ENCODE peak calls at places on chromosomes 16 and 17, in seven cellular contexts. Q is tibial artery; N is HCT116; V is CD8-positive, alpha-beta T cell; L is endodermal cell; H is kidney; Z is CD4-positive, CD25-positive, alpha-beta regulatory T cell. O is an unnamed sample. For H3K4me1, the result is how much of the 10 kb centered on the place peaks cover.

GRCh38 chr16:28193530-28194423 is 18.0 kb downstream of the XPO6 start:
- DNase-seq in Q (no peak), N (no peak), Z (peak), V (peak), L (no peak), H (no peak), O (peak)

GRCh38 chr17:56184650-56185049 is 31.4 kb downstream of the ANKFN1 start:
- DNase-seq in L (no peak), Q (no peak), V (no peak), Z (no peak), H (no peak), N (no peak), O (no peak)

GRCh38 chr16:57042157-57043111 is 49.9 kb upstream of the CPNE2 start:
- DNase-seq in H (no peak), V (peak), N (no peak), L (no peak), Z (peak), Q (no peak), O (no peak)

GRCh38 chr17:36937001-36937960 is at the start of gene LHX1:
- DNase-seq in Z (no peak), V (peak), H (no peak), Q (no peak), L (peak), N (no peak), O (no peak)

GRCh38 chr16:88651276-88651988 is 579 bp upstream of the CYBA start:
- DNase-seq in H (peak), V (peak), Q (no peak), Z (peak), N (peak), L (peak), O (no peak)

GRCh38 chr17:46730679-46731078 is 87.8 kb downstream of the WNT3 start:
- DNase-seq in H (no peak), Z (no peak), L (no peak), V (no peak), Q (no peak), N (no peak), O (no peak)

GRCh38 chr17:75872434-75873351 is 5.7 kb downstream of the TRIM47 start:
- DNase-seq in Q (peak), N (no peak), L (peak), Z (no peak), V (peak), H (peak), O (peak)

GRCh38 chr16:80619824-80620223 is 79.0 kb downstream of the DYNLRB2 start:
- DNase-seq in N (no peak), Q (no peak), H (no peak), V (no peak), Z (no peak), L (peak), O (no peak)

GRCh38 chr17:34780438-34780837 is 180.8 kb downstream of the CCT6B start:
- DNase-seq in N (no peak), L (no peak), Q (no peak), V (no peak), Z (no peak), H (no peak), O (no peak)

GRCh38 chr16:67963325-67964321 is 4.8 kb downstream of the SLC12A4 start:
- DNase-seq in V (no peak), H (no peak), N (no peak), Q (no peak), Z (no peak), L (peak), O (no peak)
- H3K4me1 ChIP-seq in V (under half), H (under half), N (under half), Q (half or more), Z (under half), L (under half), O (under half)

GRCh38 chr16:49274936-49275730 is 6.5 kb downstream of the CBLN1 start:
- DNase-seq in H (peak), L (peak), V (no peak), N (no peak), Z (no peak), Q (no peak), O (no peak)
- H3K4me1 ChIP-seq in H (under half), L (under half), V (under half), N (under half), Z (under half), Q (under half), O (under half)

DNA sequence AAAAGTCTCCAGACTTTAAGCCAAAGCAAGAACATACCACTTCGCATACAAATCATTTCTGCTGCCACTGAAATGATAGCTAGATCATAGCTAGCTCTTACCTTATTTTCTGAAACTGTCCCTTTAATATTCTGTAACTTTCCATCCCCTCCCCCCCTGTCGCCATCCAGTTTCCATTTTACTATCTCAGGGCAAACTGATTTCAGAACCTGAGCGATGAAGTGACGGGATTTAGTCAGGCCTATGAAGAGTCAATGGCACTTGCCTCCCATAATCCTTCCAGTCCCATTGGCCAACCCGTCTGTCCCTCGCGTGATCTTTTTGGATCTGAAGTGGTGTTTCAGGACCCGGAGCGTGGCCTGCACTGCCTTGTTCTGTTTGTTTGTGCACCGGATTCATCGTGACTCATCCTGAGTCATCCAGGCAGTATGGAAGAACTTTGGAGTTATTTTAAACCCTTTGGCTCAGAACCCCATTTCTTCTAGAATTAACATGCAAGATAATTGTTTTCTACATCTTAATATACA is 199.8 kb upstream of the CHMP6 start:
- DNase-seq in H (peak), L (peak), Q (peak), N (peak), Z (no peak), V (no peak), O (peak)
- H3K4me1 ChIP-seq in H (under half), L (under half), Q (under half), N (half or more), Z (under half), V (half or more), O (half or more)

DNA sequence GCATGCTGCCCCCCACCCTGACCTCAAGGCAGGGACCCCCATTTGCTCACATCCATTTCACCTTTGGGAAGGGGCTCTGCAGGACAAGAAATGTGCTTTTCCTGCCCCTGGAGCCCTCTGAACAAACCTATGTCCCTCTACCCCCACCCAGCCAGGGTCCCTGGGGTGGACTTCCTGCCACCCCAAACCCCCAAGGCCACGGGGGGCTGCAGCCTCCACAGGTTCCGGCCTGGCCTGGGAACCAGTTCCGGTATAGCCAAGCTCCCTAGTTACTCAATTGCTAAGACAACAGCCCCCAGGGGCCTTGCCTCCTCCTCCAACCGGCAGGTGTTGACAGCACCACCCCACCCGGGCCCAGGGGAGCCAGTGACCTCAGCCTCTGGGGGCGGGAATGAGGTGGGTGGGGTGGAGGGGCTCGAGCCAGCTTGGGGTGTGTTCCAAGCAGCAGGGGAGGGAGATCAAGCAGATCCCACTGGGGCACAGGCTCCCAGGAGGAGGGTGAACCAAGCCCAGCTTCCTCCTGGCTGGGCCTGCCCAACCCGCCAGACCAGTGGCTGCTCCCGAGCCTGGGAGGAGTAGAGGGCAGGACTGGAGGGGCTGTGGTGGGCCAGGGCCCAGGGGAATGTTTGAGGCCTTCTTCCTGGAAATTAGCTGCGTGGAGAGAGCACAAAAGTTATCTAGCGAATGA is 6.6 kb downstream of the PNMT start:
- DNase-seq in N (no peak), Q (peak), V (no peak), L (peak), H (peak), Z (no peak), O (no peak)
- H3K4me1 ChIP-seq in N (under half), Q (half or more), V (half or more), L (under half), H (half or more), Z (under half), O (under half)

GRCh38 chr17:81044428-81044763 is 9.4 kb downstream of the BAIAP2 start:
- DNase-seq in Z (no peak), Q (no peak), H (no peak), L (no peak), V (no peak), N (no peak), O (no peak)

GRCh38 chr17:81043319-81043724 is 8.4 kb downstream of the BAIAP2 start:
- DNase-seq in V (no peak), L (no peak), H (peak), Z (no peak), Q (no peak), N (no peak), O (no peak)

GRCh38 chr17:81040791-81041337 is 5.9 kb downstream of the BAIAP2 start:
- DNase-seq in Z (no peak), H (no peak), Q (no peak), L (peak), N (no peak), V (peak), O (no peak)

GRCh38 chr17:81043725-81044427 is 8.9 kb downstream of the BAIAP2 start:
- DNase-seq in L (peak), Q (no peak), H (peak), V (no peak), Z (no peak), N (peak), O (no peak)

GRCh38 chr17:81042606-81043005 is 7.7 kb downstream of the BAIAP2 start:
- DNase-seq in Z (no peak), V (no peak), N (no peak), L (no peak), Q (no peak), H (no peak), O (no peak)
- H3K4me1 ChIP-seq in Z (under half), V (under half), N (half or more), L (under half), Q (half or more), H (half or more), O (half or more)

GRCh38 chr16:24536671-24537070 is 2.7 kb upstream of the RBBP6 start:
- DNase-seq in Z (no peak), Q (no peak), N (no peak), H (no peak), L (no peak), V (no peak), O (no peak)

GRCh38 chr16:24538756-24539294 is 541 bp upstream of the RBBP6 start:
- DNase-seq in N (no peak), Q (no peak), L (no peak), V (no peak), H (no peak), Z (no peak), O (no peak)

GRCh38 chr16:24535827-24536226 is 3.5 kb upstream of the RBBP6 start:
- DNase-seq in Z (no peak), N (no peak), L (no peak), V (no peak), H (no peak), Q (no peak), O (no peak)

GRCh38 chr16:24537474-24538337 is 1.7 kb upstream of the RBBP6 start:
- DNase-seq in H (no peak), V (no peak), Q (no peak), Z (no peak), L (no peak), N (peak), O (no peak)

DNA sequence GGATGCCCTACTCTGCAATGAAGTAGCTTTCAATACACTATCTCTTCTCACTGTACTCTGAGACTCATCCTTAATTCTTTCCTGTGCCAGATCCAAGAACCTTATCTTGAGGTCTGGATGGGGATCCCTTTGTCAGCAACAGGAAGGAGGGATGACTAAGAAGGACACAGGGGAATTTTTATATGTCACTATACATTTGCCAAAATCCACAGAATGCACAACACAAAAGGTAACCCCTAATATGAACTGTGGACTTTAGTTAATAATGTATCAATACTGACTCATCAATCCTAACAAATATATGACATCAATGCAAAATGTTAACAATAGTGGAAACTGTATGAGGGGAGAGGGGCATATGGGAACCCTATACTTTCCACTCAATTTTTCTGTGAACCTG is 4.7 kb upstream of the RBBP6 start:
- DNase-seq in Q (no peak), H (no peak), N (no peak), V (no peak), Z (no peak), L (no peak), O (no peak)
- H3K4me1 ChIP-seq in Q (under half), H (under half), N (under half), V (under half), Z (under half), L (under half), O (under half)

GRCh38 chr17:59423903-59424302 is 92.4 kb downstream of the YPEL2 start:
- DNase-seq in V (no peak), Q (no peak), Z (no peak), N (no peak), L (peak), H (no peak), O (no peak)
- H3K4me1 ChIP-seq in V (under half), Q (half or more), Z (under half), N (under half), L (under half), H (under half), O (under half)

DNA sequence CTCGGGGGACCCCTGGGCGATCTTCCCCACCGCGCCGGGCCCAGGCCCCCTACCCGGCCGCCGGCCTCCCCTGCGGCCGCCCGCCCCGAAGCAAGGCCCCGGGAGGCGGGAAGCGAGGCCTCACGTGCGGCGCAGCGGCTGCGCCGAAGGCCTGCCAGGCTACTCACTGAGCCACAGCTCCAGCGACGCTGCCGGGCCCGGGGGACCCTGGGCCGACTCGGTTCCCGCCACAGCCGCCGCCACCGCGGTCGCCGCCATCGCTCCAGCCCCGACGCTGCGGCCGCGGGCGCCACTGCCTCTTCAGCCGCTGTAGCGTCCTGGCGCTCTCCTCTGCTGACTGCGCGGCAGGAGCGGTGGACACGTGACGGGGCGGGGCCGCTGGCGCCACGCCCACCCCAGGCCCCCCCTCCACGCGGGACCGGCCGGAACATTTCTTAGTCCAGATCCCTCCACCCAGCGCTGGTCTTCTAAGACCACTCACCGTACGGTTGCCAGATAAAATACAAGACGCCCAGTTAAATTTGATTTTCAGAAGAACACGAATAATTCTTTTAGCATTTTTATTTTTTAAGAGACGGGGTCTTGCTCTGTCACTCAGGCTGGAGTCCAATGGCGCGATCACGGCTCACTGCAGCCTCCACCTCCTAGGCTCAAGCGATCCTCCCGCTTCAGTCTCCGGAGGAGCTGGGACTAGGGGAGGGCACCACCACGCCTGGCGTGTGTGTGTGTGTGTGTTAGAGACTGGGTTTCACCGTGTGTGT is at the start of gene GGA2:
- DNase-seq in Z (peak), L (peak), H (peak), N (peak), Q (peak), V (peak), O (peak)
- H3K4me1 ChIP-seq in Z (half or more), L (under half), H (under half), N (under half), Q (under half), V (under half), O (under half)

GRCh38 chr17:38743556-38744171 is 4.5 kb downstream of the PCGF2 start:
- DNase-seq in Q (no peak), N (no peak), L (peak), V (no peak), Z (no peak), H (no peak), O (no peak)
- H3K4me1 ChIP-seq in Q (half or more), N (under half), L (under half), V (under half), Z (under half), H (under half), O (under half)

GRCh38 chr17:57871155-57871554 is 21.3 kb upstream of the MRPS23 start:
- DNase-seq in H (peak), Q (no peak), Z (no peak), N (no peak), L (no peak), V (no peak), O (no peak)
- H3K4me1 ChIP-seq in H (under half), Q (half or more), Z (under half), N (half or more), L (under half), V (under half), O (half or more)